ENCODE peak calls at places on chromosome X, in nine cellular contexts. Z is B cell, P is heart left ventricle, Q is A673, A is body of pancreas, E is Panc1, R is HFF-Myc, X is lower lobe of right lung, T is neural crest cell. B is an unnamed sample.

GRCh38 chrX:78029663-78030062 is 60.2 kb upstream of the PGAM4 start:
- DNase-seq in A (peak; percentile 18), Q (peak; percentile 54), E (no peak), X (no peak), R (no peak), Z (no peak), T (peak; percentile 2), P (no peak), B (peak; percentile 47)

GRCh38 chrX:31132803-31133202 is 61.0 kb upstream of the FTHL17 start:
- DNase-seq in Z (no peak), R (no peak), T (no peak), A (no peak), Q (no peak), P (no peak), X (no peak), E (no peak), B (no peak)

GRCh38 chrX:129510331-129510730 is 13.0 kb downstream of the SMARCA1 start:
- DNase-seq in R (no peak), T (no peak), Z (no peak), X (no peak), E (no peak), A (no peak), Q (no peak), P (no peak), B (no peak)

GRCh38 chrX:10039821-10040793 is 72.9 kb downstream of the CLDN34 start:
- DNase-seq in E (no peak), A (no peak), Q (no peak), Z (no peak), T (no peak), P (no peak), R (no peak), X (no peak), B (no peak)

GRCh38 chrX:15686818-15687685 is 22.4 kb upstream of the CLTRN start:
- DNase-seq in E (no peak), T (peak; percentile 55), P (no peak), Z (peak; percentile 57), A (peak; percentile 70), X (no peak), R (peak; percentile 25), Q (peak; percentile 77), B (peak; percentile 58)

GRCh38 chrX:17078031-17078730 is 131.7 kb downstream of the REPS2 start:
- DNase-seq in Z (no peak), A (no peak), E (no peak), R (peak; percentile 43), X (no peak), T (no peak), P (no peak), Q (no peak), B (no peak)

GRCh38 chrX:139049455-139049854 is 337.9 kb upstream of the FGF13 start:
- DNase-seq in T (no peak), Q (no peak), Z (no peak), X (no peak), P (no peak), R (no peak), E (no peak), A (no peak), B (no peak)

GRCh38 chrX:79081895-79082512 is 62.5 kb upstream of the GPR174 start:
- DNase-seq in A (peak; percentile 6), Z (no peak), X (no peak), Q (peak; percentile 86), P (no peak), E (peak; percentile 10), R (no peak), T (peak; percentile 4), B (peak; percentile 21)

GRCh38 chrX:23383411-23383810 is 48.8 kb downstream of the PTCHD1 start:
- DNase-seq in Z (no peak), R (peak; percentile 5), E (no peak), T (no peak), A (no peak), P (no peak), Q (no peak), X (no peak), B (no peak)

DNA sequence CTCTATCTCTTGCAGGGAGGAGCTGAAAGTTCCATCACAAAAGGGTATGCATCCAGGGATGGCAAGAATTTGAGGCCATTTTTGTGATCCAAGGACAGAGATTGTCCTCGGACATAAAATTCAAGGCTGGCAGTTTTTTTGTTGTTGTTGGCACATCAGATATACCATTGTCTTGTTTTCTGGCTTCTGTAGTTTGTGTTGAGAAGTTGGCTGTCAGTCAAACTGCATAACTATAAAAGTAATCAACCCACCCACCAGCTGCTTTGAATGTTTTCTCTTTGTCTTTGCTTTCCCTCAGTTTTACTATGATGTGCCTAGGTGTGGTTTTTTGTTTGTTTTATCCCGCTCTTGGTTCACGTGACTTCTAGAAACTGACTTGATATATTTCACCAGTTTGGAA is 21.6 kb upstream of the PDZD4 start:
- DNase-seq in E (no peak), A (no peak), Q (no peak), P (no peak), T (no peak), R (no peak), X (no peak), Z (no peak), B (no peak)
- TF ChIP-seq CTCF in E (no peak), A (no peak), Q (no peak), P (no peak), T (no peak), R (no peak), X (no peak), Z (no peak), B (no peak)

GRCh38 chrX:137212078-137212632 is 178.4 kb upstream of the GPR101 start:
- DNase-seq in Q (no peak), A (no peak), X (no peak), Z (no peak), T (no peak), P (no peak), R (no peak), E (no peak), B (no peak)
- TF ChIP-seq CTCF in Q (no peak), A (no peak), X (no peak), Z (no peak), T (no peak), P (no peak), R (no peak), E (no peak), B (no peak)

GRCh38 chrX:18377802-18378201 is 23.3 kb upstream of the SCML2 start:
- DNase-seq in Q (peak; percentile 65), R (no peak), A (peak; percentile 26), T (peak; percentile 12), X (no peak), Z (no peak), P (no peak), E (no peak), B (peak; percentile 29)
- TF ChIP-seq CTCF in Q (peak; percentile 78), R (peak; percentile 43), A (peak; percentile 9), T (peak; percentile 58), X (peak; percentile 42), Z (peak; percentile 27), P (peak; percentile 20), E (peak; percentile 76), B (peak; percentile 25)

GRCh38 chrX:153735274-153735673 is 10.6 kb downstream of the ABCD1 start:
- DNase-seq in P (no peak), R (no peak), X (no peak), Q (no peak), A (no peak), T (no peak), E (no peak), Z (no peak), B (no peak)
- TF ChIP-seq CTCF in P (no peak), R (no peak), X (no peak), Q (no peak), A (no peak), T (no peak), E (no peak), Z (no peak), B (no peak)

GRCh38 chrX:70960728-70961127 is 29.8 kb upstream of the SLC7A3 start:
- DNase-seq in Q (peak; percentile 35), Z (no peak), A (no peak), T (no peak), E (no peak), P (no peak), R (no peak), X (no peak), B (no peak)
- TF ChIP-seq CTCF in Q (peak; percentile 49), Z (no peak), A (no peak), T (peak; percentile 50), E (peak; percentile 55), P (no peak), R (no peak), X (no peak), B (no peak)

GRCh38 chrX:130981836-130982235 is 76.3 kb upstream of the ARHGAP36 start:
- DNase-seq in R (no peak), E (no peak), Z (no peak), A (no peak), Q (no peak), X (no peak), P (no peak), T (no peak), B (no peak)

GRCh38 chrX:130974323-130974722 is 71.3 kb upstream of the ENOX2 start:
- DNase-seq in Q (no peak), R (no peak), T (no peak), A (no peak), Z (no peak), X (no peak), E (no peak), P (no peak), B (no peak)

GRCh38 chrX:130975947-130976346 is 72.9 kb upstream of the ENOX2 start:
- DNase-seq in X (no peak), T (peak; percentile 64), P (no peak), A (peak; percentile 50), Z (no peak), Q (peak; percentile 78), R (peak; percentile 25), E (peak; percentile 22), B (peak; percentile 35)
- TF ChIP-seq CTCF in X (peak; percentile 31), T (peak; percentile 88), P (peak; percentile 50), A (peak; percentile 4), Z (peak; percentile 53), Q (peak; percentile 78), R (peak; percentile 43), E (peak; percentile 74), B (no peak)

GRCh38 chrX:48785156-48785524 is 1.2 kb upstream of the GATA1 start:
- DNase-seq in T (no peak), P (no peak), A (no peak), X (no peak), R (no peak), Q (no peak), Z (no peak), E (no peak), B (no peak)
- TF ChIP-seq CTCF in T (no peak), P (no peak), A (no peak), X (no peak), R (no peak), Q (no peak), Z (no peak), E (no peak), B (no peak)

DNA sequence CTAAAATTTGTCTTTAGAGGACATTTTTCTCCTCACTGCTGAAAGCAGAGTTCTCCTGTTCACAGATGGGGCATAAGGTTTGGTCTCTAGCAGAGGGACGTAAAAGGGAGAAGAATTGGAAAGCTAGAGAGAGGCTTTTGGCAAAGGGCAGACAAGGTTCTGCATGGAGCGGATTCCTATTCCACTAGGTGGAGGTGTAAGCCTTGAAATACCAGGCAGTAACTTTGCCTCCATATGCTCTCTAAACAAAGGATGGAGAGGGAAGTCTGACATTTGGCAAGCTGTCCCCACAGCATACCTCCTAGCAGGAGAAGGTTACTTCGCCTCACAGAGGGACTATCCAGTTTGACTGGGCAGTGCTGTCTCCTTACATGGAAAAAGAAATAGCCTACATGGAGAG is 174.7 kb downstream of the DACH2 start:
- DNase-seq in P (no peak), Z (no peak), R (no peak), A (no peak), X (no peak), Q (no peak), T (no peak), E (no peak), B (no peak)
- TF ChIP-seq CTCF in P (no peak), Z (no peak), R (no peak), A (no peak), X (no peak), Q (no peak), T (no peak), E (peak; percentile 36), B (no peak)

GRCh38 chrX:153778684-153779101 is 2.1 kb upstream of the SRPK3 start:
- DNase-seq in X (no peak), E (no peak), A (no peak), Q (no peak), Z (no peak), R (no peak), T (no peak), P (peak; percentile 37), B (peak; percentile 44)
- TF ChIP-seq CTCF in X (no peak), E (no peak), A (no peak), Q (peak; percentile 27), Z (no peak), R (no peak), T (peak; percentile 27), P (no peak), B (peak; percentile 29)

B was measured in Calu3.